ENCODE peak calls at places on chromosome 22, in four cellular contexts. X, E, W and I are unnamed samples.
A peak's percentile ranks its signal among the peaks of the same experiment; 100 is the strongest.

GRCh38 chr22:35409783-35410662 is 10.1 kb downstream of the MCM5 start:
- DNase-seq in X (no peak), E (no peak), W (no peak), I (peak; percentile 21)

GRCh38 chr22:24554316-24555159 is at the start of gene GUCD1:
- DNase-seq in X (peak; percentile 41), E (no peak), W (peak; percentile 43), I (no peak)

GRCh38 chr22:50268655-50269113 is 1.5 kb downstream of the MAPK11 start:
- DNase-seq in X (no peak), E (no peak), W (no peak), I (no peak)

GRCh38 chr22:33620085-33620484 is 300.2 kb downstream of the LARGE1 start:
- DNase-seq in X (no peak), E (no peak), W (no peak), I (no peak)

GRCh38 chr22:44538071-44538470 is 40.0 kb upstream of the RTL6 start:
- DNase-seq in X (peak; percentile 43), E (no peak), W (peak; percentile 41), I (peak; percentile 65)

GRCh38 chr22:24975813-24976341 is 23.4 kb downstream of the KIAA1671 start:
- DNase-seq in X (peak; percentile 39), E (peak; percentile 25), W (peak; percentile 62), I (no peak)

GRCh38 chr22:27507066-27507715 is 294.4 kb downstream of the MN1 start:
- DNase-seq in X (peak; percentile 36), E (no peak), W (peak; percentile 72), I (no peak)

GRCh38 chr22:29700949-29701927 is 18.6 kb upstream of the CABP7 start:
- DNase-seq in X (peak; percentile 33), E (peak; percentile 40), W (no peak), I (no peak)

GRCh38 chr22:20248461-20248959 is 19.6 kb downstream of the RTN4R start:
- DNase-seq in X (no peak), E (peak; percentile 51), W (no peak), I (no peak)

GRCh38 chr22:38869663-38870062 is 2.4 kb downstream of the CBX6 start:
- DNase-seq in X (no peak), E (no peak), W (no peak), I (no peak)

GRCh38 chr22:46240073-46240472 is 10.0 kb downstream of the CDPF1 start:
- DNase-seq in X (no peak), E (no peak), W (no peak), I (no peak)

GRCh38 chr22:47593911-47594311 is 831.5 kb downstream of the TBC1D22A start:
- DNase-seq in X (no peak), E (no peak), W (no peak), I (no peak)

GRCh38 chr22:46829140-46829891 is 66.9 kb downstream of the TBC1D22A start:
- DNase-seq in X (peak; percentile 86), E (no peak), W (peak; percentile 97), I (peak; percentile 90)

GRCh38 chr22:19812910-19813309 is 41.8 kb downstream of the GNB1L start:
- DNase-seq in X (no peak), E (no peak), W (no peak), I (no peak)

GRCh38 chr22:46902998-46903916 is 140.8 kb downstream of the TBC1D22A start:
- DNase-seq in X (no peak), E (no peak), W (no peak), I (no peak)

GRCh38 chr22:32478994-32479393 is 4.4 kb downstream of the FBXO7 start:
- DNase-seq in X (peak; percentile 52), E (no peak), W (no peak), I (no peak)

GRCh38 chr22:36463783-36464184 is 17.7 kb downstream of the TXN2 start:
- DNase-seq in X (no peak), E (no peak), W (no peak), I (no peak)

GRCh38 chr22:18156878-18157713 is 7.1 kb downstream of the USP18 start:
- DNase-seq in X (peak; percentile 99), E (peak; percentile 75), W (peak; percentile 85), I (peak; percentile 84)

GRCh38 chr22:45425101-45425500 is 11.6 kb downstream of the RIBC2 start:
- DNase-seq in X (peak; percentile 35), E (no peak), W (peak; percentile 16), I (peak; percentile 57)

GRCh38 chr22:30562391-30562790 is 12.1 kb downstream of the GAL3ST1 start:
- DNase-seq in X (no peak), E (no peak), W (no peak), I (no peak)

GRCh38 chr22:20203142-20204099 is 52.6 kb upstream of the CCDC188 start:
- DNase-seq in X (no peak), E (no peak), W (peak; percentile 6), I (peak; percentile 23)

GRCh38 chr22:17112491-17113042 is 8.6 kb downstream of the TMEM121B start:
- DNase-seq in X (no peak), E (no peak), W (no peak), I (no peak)

GRCh38 chr22:35357883-35358621 is 22.8 kb upstream of the HMOX1 start:
- DNase-seq in X (peak; percentile 83), E (no peak), W (no peak), I (peak; percentile 22)

GRCh38 chr22:38862375-38863329 is 9.4 kb downstream of the CBX6 start:
- DNase-seq in X (no peak), E (peak; percentile 77), W (peak; percentile 63), I (peak; percentile 43)

GRCh38 chr22:36258750-36259619 is 6.1 kb downstream of the APOL1 start:
- DNase-seq in X (peak; percentile 54), E (no peak), W (peak; percentile 60), I (no peak)

GRCh38 chr22:41417622-41418390 is 28.8 kb downstream of the TOB2 start:
- DNase-seq in X (peak; percentile 19), E (no peak), W (no peak), I (peak; percentile 26)

GRCh38 chr22:41668971-41669911 is 19.4 kb downstream of the SNU13 start:
- DNase-seq in X (peak; percentile 77), E (no peak), W (peak; percentile 47), I (peak; percentile 75)

DNA sequence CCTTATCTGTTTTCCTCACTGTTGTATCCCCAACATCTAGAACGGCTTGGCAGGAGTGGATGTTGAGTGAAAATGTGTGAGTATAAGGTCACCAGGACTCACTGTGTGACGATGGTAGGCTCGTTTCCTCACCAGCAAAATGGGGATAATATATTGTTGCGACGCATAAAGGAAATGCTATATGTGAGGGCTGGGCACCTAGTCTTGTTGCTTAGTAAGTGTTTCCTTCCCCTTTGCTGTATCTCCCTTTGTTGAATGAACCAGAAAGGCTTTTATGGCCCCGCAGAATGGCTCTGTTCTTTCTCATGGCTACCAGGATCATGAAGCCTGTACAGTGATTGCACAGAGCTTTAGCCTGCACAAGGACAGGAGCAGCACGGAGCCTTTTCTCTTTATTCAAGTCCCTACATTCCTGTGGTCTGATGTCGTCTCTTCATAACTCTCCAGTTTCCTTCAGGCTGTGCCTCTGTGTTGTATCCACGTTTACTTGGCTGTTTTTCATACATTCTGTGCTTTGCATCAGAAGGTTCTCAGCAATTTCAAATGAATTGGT is 5.4 kb downstream of the TNRC6B start:
- DNase-seq in X (peak; percentile 87), E (no peak), W (peak; percentile 90), I (peak; percentile 88)
- H3K4me3 ChIP-seq in X (no peak overlapping the region), E (no peak overlapping the region), W (peak overlapping the region; percentile 46), I (peak overlapping the region; percentile 13)

GRCh38 chr22:21657361-21658118 is 8.3 kb upstream of the PPIL2 start:
- DNase-seq in X (peak; percentile 28), E (peak; percentile 88), W (no peak), I (peak; percentile 48)

GRCh38 chr22:21661991-21662390 is 3.8 kb upstream of the PPIL2 start:
- DNase-seq in X (no peak), E (no peak), W (no peak), I (no peak)

GRCh38 chr22:21657020-21657360 is 8.8 kb upstream of the PPIL2 start:
- DNase-seq in X (no peak), E (no peak), W (no peak), I (no peak)

GRCh38 chr22:21660904-21661303 is 4.9 kb upstream of the PPIL2 start:
- DNase-seq in X (no peak), E (no peak), W (no peak), I (no peak)

DNA sequence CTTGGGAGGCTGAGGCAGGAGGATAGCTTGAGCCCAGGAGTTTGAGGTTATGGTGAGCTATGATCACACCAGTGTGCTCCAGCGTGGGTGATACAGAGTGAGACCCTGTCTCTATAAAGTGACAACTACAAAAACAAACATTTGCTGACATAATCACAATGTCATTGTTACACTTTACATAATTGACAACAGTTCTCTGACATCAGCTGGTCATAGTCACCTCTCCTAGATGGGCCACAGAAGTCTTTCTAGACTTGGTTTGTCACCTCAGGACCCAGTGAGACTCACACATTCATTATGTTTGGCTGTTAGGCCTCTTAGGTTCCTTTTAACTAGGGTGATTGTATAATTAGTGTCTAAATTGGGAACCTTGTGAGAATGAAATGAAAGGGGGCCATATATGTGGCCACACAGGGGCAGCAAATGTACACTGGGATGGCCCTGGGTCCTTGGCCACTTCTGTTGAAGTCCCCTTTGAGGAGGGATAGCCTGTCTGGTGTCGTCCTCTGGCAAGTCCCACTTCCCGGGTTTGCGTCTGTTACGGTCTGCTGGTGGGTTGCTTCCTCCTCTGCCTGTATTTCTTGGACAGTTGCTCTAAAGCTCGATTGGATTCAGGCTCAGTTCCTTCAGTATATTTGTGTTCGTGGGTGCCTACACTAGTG is 5.8 kb upstream of the PPIL2 start:
- DNase-seq in X (no peak), E (no peak), W (no peak), I (no peak)
- TF ChIP-seq CTCF in X (no peak), E (no peak), W (no peak), I (no peak)

DNA sequence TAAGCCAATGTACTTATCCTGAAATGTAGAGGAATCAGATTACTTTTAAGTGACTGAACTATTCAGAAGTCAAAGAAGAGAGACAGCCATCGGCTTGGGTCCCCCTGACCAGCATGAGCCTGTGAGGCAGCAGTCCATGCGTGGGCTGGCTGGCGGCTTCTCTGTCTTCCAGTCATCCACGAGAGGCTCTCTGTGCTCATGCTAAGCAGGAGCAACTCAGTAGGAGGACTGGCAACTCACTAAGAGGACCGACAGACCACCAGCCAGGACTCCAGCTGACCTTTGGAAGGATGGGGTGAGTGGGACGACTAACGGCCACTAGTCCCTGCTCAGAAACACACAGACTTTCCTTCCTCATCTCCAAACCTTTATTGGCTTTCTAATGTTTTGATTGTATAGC is 43.6 kb downstream of the ARFGAP3 start:
- DNase-seq in X (no peak), E (no peak), W (no peak), I (no peak)
- H3K4me3 ChIP-seq in X (no peak overlapping the region), E (no peak overlapping the region), W (no peak overlapping the region), I (no peak overlapping the region)

GRCh38 chr22:37725551-37726239 is 28.8 kb downstream of the TRIOBP start:
- DNase-seq in X (no peak), E (no peak), W (no peak), I (no peak)

GRCh38 chr22:37728620-37729019 is 31.8 kb downstream of the TRIOBP start:
- DNase-seq in X (no peak), E (no peak), W (no peak), I (no peak)

GRCh38 chr22:37731804-37732471 is 35.1 kb downstream of the TRIOBP start:
- DNase-seq in X (no peak), E (no peak), W (no peak), I (no peak)

DNA sequence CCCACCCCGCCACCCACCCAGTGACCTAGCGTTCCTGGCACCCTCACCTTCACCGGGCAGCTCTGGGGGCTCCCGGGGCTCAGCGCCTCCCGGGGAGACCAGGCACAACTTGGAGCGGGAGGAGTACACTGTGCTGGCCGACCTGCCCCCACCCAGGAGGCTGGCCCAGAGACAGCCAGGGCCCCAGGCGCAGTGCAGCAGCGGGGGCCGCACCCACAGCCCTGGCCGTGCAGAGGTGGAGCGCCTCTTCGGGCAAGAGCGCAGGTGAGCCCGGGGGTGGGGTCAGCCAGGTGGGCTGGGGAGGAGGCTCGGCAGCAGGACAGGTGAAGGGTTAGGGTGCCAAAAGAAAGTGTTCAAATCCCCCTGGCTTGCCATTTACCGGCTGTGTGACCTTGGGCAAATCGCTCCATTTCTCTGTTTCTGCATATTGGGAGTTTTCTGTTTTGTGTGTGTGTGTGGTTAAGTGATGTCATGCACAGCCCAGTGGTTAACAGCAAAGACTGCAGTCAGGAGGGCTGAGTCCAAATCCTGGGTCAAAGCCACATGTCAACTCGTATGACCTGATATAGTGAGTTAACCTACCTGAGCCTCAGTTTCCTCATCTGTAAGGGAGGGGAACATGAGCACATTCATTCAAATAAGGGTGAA is 29.5 kb downstream of the TRIOBP start:
- DNase-seq in X (peak; percentile 59), E (no peak), W (peak; percentile 63), I (peak; percentile 69)
- TF ChIP-seq CTCF in X (no peak), E (peak; percentile 21), W (peak; percentile 36), I (peak; percentile 9)